ENCODE peak calls at places on chromosomes 1 and 21, in five cellular contexts. X, W, B, R and Y are unnamed samples.

GRCh38 chr1:17274186-17275170 is 25.6 kb downstream of the PADI3 start:
- DNase-seq in B (no peak), W (no peak), X (no peak), R (no peak), Y (no peak)

GRCh38 chr21:27825035-27825434 is 858.1 kb upstream of the ADAMTS5 start:
- DNase-seq in X (no peak), B (no peak), R (no peak), W (no peak), Y (no peak)

GRCh38 chr1:42736152-42736551 is 3.9 kb downstream of the CLDN19 start:
- DNase-seq in B (peak; percentile 45), R (no peak), W (no peak), X (no peak), Y (no peak)

GRCh38 chr1:117595993-117596720 is 9.7 kb upstream of the TENT5C start:
- DNase-seq in W (peak; percentile 27), R (no peak), B (no peak), X (no peak), Y (no peak)

GRCh38 chr1:200874694-200875093 is 1.9 kb downstream of the GPR25 start:
- DNase-seq in B (peak; percentile 77), R (no peak), W (no peak), X (no peak), Y (no peak)

GRCh38 chr1:239436286-239436685 is 49.9 kb downstream of the CHRM3 start:
- DNase-seq in B (no peak), X (no peak), R (no peak), W (no peak), Y (no peak)

GRCh38 chr1:15384301-15384901 is 25.3 kb upstream of the EFHD2 start:
- DNase-seq in B (no peak), W (no peak), X (no peak), R (no peak), Y (no peak)

GRCh38 chr21:25370311-25370744 is 237.0 kb downstream of the MRPL39 start:
- DNase-seq in R (peak; percentile 89), W (no peak), X (no peak), B (no peak), Y (no peak)

GRCh38 chr1:239288964-239289535 is 97.3 kb upstream of the CHRM3 start:
- DNase-seq in X (no peak), R (no peak), B (no peak), W (no peak), Y (no peak)

GRCh38 chr1:162151900-162152829 is 82.7 kb downstream of the NOS1AP start:
- DNase-seq in W (no peak), R (peak; percentile 55), B (no peak), X (no peak), Y (no peak)

GRCh38 chr1:55695553-55695952 is 480.4 kb upstream of the USP24 start:
- DNase-seq in B (no peak), X (no peak), W (no peak), R (no peak), Y (no peak)

GRCh38 chr1:1431845-1432565 is 3.5 kb upstream of the VWA1 start:
- DNase-seq in B (no peak), W (peak; percentile 85), R (no peak), X (peak; percentile 64), Y (peak; percentile 82)

GRCh38 chr21:45994086-45994661 is 12.6 kb downstream of the COL6A1 start:
- DNase-seq in R (no peak), X (no peak), W (peak; percentile 66), B (no peak), Y (peak; percentile 17)

GRCh38 chr1:68117416-68117815 is 67.0 kb upstream of the DIRAS3 start:
- DNase-seq in R (no peak), X (no peak), B (peak; percentile 86), W (no peak), Y (no peak)

GRCh38 chr1:24786191-24786590 is 40.9 kb downstream of the CLIC4 start:
- DNase-seq in B (no peak), X (no peak), W (no peak), R (no peak), Y (no peak)

DNA sequence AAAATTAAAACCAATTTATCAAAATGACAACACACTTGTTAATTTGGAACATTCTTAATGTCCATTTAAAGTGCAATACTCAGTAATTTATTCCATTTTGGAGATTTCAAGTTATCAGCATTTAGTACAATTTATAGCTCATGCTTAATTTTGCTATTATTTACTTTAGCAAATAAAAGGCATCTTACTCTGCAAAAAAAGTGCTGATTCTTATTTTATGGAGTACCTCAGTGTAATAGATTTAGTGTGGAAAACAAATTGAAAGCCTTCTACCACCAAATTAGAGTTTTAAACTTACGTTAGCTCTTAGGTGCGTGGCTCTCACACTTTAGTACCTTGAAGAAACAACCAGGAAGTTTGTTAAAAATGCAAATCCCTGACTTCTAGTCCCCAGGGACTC is 208.4 kb upstream of the NRIP1 start:
- DNase-seq in X (no peak), B (no peak), R (no peak), W (no peak), Y (no peak)
- H3K4me3 ChIP-seq in X (no peak overlapping the region), B (no peak overlapping the region), R (no peak overlapping the region), W (no peak overlapping the region), Y (no peak overlapping the region)

DNA sequence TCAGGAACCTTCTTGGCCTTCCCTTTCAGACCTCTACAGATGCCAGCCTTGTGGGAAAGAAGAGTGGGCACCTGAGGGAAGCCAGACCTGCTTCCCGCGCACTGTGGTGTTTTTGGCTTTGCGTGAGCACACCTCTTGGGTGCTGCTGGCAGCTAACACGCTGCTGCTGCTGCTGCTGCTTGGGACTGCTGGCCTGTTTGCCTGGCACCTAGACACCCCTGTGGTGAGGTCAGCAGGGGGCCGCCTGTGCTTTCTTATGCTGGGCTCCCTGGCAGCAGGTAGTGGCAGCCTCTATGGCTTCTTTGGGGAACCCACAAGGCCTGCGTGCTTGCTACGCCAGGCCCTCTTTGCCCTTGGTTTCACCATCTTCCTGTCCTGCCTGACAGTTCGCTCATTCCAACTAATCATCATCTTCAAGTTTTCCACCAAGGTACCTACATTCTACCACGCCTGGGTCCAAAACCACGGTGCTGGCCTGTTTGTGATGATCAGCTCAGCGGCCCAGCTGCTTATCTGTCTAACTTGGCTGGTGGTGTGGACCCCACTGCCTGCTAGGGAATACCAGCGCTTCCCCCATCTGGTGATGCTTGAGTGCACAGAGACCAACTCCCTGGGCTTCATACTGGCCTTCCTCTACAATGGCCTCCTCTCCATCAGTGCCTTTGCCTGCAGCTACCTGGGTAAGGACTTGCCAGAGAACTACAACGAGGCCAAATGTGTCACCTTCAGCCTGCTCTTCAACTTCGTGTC is 995 bp upstream of the ZBTB48 start:
- DNase-seq in X (no peak), B (no peak), W (no peak), R (no peak), Y (no peak)
- H3K4me3 ChIP-seq in X (peak overlapping the region; percentile 99), B (peak overlapping the region; percentile 96), W (peak overlapping the region; percentile 91), R (no peak overlapping the region), Y (no peak overlapping the region)

DNA sequence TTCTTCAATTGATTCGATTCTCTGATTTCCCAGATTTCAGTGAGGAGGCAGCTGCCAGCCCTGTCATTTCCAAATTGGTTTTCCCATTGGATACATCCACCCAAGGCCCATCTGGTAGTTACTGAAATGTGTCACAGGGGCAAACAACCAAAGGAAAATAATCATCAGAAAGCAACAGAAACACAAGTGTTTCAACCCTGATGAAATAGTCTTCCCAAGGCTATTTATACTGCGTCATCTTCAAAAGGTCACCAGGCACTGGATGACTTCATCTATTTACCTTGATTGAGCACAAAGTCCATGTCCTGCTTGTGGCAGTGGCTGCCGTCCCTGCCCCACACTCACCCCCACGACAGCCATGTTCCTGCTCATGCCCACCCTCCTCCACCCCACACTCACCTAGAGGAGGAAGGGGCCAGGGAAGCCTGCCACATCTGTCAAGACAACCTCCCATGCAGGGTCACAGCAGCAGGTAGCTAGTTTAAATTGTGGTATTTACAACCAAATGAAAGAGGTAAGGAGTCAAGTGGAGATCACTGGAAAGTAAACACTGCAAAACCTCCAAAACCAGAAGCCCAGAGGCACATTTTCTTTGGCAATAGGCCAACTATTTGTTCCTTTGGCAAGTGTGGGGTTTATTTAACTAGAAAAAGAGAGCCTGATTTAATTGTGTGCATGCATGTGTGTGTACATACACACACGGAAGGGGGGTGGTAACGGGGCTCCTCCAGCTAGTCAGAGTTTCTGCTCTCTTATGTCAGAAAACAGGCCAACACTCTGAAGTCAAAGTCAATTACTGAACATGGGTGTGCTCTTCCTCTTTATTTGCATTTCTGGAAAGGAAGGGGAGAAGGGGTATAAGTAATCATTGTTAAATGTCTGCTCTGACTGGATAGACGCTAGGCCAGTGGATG is 49.5 kb upstream of the RAB4A start:
- DNase-seq in R (no peak), X (no peak), B (no peak), W (no peak), Y (no peak)
- H3K4me3 ChIP-seq in R (no peak overlapping the region), X (no peak overlapping the region), B (no peak overlapping the region), W (no peak overlapping the region), Y (no peak overlapping the region)

DNA sequence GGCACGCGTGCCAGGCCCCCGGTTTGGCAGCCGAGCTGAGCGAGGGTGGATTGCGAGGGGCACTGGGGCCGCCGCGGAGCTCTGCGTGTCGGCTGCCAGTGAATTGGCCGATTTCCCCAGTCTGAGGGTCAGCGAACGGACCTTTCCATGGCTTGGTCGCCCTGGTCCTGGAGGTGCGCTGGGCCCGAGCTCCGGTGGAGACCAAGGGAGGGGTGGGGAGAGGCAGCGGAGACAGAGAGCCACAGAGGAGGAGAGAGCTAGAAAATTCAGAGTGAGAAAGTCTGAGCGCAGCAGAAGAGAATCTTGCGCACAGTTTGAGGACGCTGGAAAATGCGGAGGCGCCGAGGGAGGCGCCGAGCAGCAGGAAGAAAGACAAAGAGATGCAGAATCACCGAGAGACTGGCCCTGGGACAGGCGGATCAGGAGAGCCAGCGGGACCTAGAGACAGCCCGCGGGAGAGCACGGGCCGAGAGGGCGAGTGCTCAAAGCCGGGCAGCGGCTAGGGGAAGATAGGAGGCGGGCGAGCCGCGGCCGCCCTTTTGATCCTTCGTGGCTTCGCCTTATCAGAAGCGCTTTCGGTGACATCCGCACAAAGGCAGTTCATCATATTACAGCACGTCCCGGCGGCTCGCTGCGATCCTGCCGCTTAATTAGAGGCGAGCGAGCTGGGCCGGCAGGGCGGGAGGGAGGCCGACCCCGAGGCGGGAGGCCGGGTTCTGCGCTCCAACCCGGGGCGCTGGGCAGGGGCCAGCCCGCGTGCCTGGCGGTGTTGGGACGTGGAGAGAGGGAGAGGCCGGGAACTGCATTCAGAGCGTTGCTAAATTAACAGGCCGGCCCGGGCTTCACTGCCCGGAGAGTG is 12.7 kb downstream of the PAX7 start:
- DNase-seq in R (no peak), W (no peak), B (no peak), X (no peak), Y (no peak)
- H3K4me3 ChIP-seq in R (peak overlapping the region; percentile 9), W (no peak overlapping the region), B (no peak overlapping the region), X (no peak overlapping the region), Y (no peak overlapping the region)

GRCh38 chr1:65147424-65148177 is 402 bp upstream of the AK4 start:
- DNase-seq in X (peak; percentile 50), B (no peak), W (peak; percentile 78), R (no peak), Y (peak; percentile 61)

GRCh38 chr1:65150583-65151263 is 2.7 kb downstream of the AK4 start:
- DNase-seq in B (no peak), X (no peak), W (no peak), R (no peak), Y (no peak)

GRCh38 chr1:65148548-65149390 is 766 bp downstream of the AK4 start:
- DNase-seq in X (peak; percentile 61), B (peak; percentile 95), W (peak; percentile 83), R (no peak), Y (peak; percentile 32)

GRCh38 chr1:65149753-65150463 is 1.9 kb downstream of the AK4 start:
- DNase-seq in R (no peak), W (no peak), B (no peak), X (no peak), Y (no peak)

GRCh38 chr1:65149391-65149729 is 1.4 kb downstream of the AK4 start:
- DNase-seq in X (no peak), B (no peak), W (no peak), R (no peak), Y (no peak)
- H3K4me3 ChIP-seq in X (peak overlapping the region; percentile 58), B (peak overlapping the region; percentile 94), W (peak overlapping the region; percentile 94), R (peak overlapping the region; percentile 78), Y (peak overlapping the region; percentile 94)